ENCODE peak calls at places on chromosomes 6 and 20, in six cellular contexts. E, M, J, D, Y and F are unnamed samples.

GRCh38 chr20:8132632-8133587 is 844 bp downstream of the PLCB1 start:
- DNase-seq in Y (peak), M (no peak), E (no peak), J (peak), D (no peak), F (no peak)

GRCh38 chr6:27209659-27210269 is 37.7 kb upstream of the PRSS16 start:
- DNase-seq in M (no peak), D (no peak), E (no peak), Y (no peak), J (no peak), F (no peak)

GRCh38 chr6:116094041-116094440 is 6.6 kb upstream of the NT5DC1 start:
- DNase-seq in D (no peak), M (no peak), E (no peak), Y (no peak), J (no peak), F (no peak)

GRCh38 chr6:142850653-142851434 is 94.1 kb downstream of the HIVEP2 start:
- DNase-seq in D (no peak), M (no peak), E (no peak), Y (no peak), J (no peak), F (no peak)

GRCh38 chr20:37796733-37797132 is 102.9 kb downstream of the CTNNBL1 start:
- DNase-seq in J (no peak), Y (no peak), M (no peak), E (no peak), D (no peak), F (no peak)

GRCh38 chr6:158472453-158472852 is 87.4 kb upstream of the TMEM181 start:
- DNase-seq in D (no peak), E (no peak), J (no peak), Y (no peak), M (no peak), F (no peak)

GRCh38 chr6:38686270-38687042 is 16.5 kb downstream of the GLO1 start:
- DNase-seq in M (no peak), D (no peak), E (no peak), J (no peak), Y (no peak), F (no peak)

GRCh38 chr20:2390971-2391675 is 10.4 kb downstream of the TGM6 start:
- DNase-seq in J (no peak), D (no peak), E (no peak), Y (no peak), M (no peak), F (no peak)

GRCh38 chr20:49887828-49888340 is 27.4 kb downstream of the SPATA2 start:
- DNase-seq in M (no peak), Y (no peak), D (no peak), E (no peak), J (no peak), F (no peak)

GRCh38 chr6:148514091-148514850 is 171.6 kb downstream of the SASH1 start:
- DNase-seq in J (no peak), Y (no peak), D (no peak), M (no peak), E (no peak), F (no peak)

GRCh38 chr6:72953901-72954494 is 271.3 kb downstream of the KHDC1L start:
- DNase-seq in D (no peak), M (no peak), Y (no peak), E (no peak), J (no peak), F (no peak)

GRCh38 chr6:11069760-11070159 is 23.9 kb upstream of the SMIM13 start:
- DNase-seq in M (no peak), E (no peak), J (no peak), Y (no peak), D (no peak), F (no peak)

GRCh38 chr6:162200036-162200435 is 527.5 kb downstream of the PRKN start:
- DNase-seq in M (no peak), J (no peak), D (no peak), Y (no peak), E (no peak), F (no peak)

GRCh38 chr6:35267897-35268296 is 8.4 kb downstream of the ZNF76 start:
- DNase-seq in M (no peak), E (no peak), D (no peak), Y (no peak), J (no peak), F (no peak)

GRCh38 chr6:137283940-137284910 is 65.0 kb upstream of the IFNGR1 start:
- DNase-seq in J (no peak), E (no peak), Y (no peak), M (no peak), D (no peak), F (no peak)

GRCh38 chr6:147973806-147974205 is 368.8 kb upstream of the SASH1 start:
- DNase-seq in M (no peak), D (no peak), Y (no peak), E (no peak), J (no peak), F (no peak)

GRCh38 chr6:168201799-168202198 is 117.8 kb downstream of the DACT2 start:
- DNase-seq in Y (no peak), J (no peak), D (no peak), M (no peak), E (no peak), F (no peak)

GRCh38 chr6:21594427-21595264 is 1.1 kb downstream of the SOX4 start:
- DNase-seq in J (peak), E (no peak), Y (no peak), M (no peak), D (no peak), F (no peak)

GRCh38 chr20:10917826-10918225 is 244.0 kb upstream of the JAG1 start:
- DNase-seq in Y (no peak), J (no peak), M (no peak), E (no peak), D (no peak), F (no peak)

GRCh38 chr6:118735320-118735719 is 83.9 kb upstream of the CEP85L start:
- DNase-seq in M (no peak), J (peak), E (no peak), Y (peak), D (no peak), F (no peak)

GRCh38 chr6:88165877-88166492 is at the start of gene CNR1:
- DNase-seq in Y (peak), D (no peak), E (no peak), M (no peak), J (peak), F (no peak)

GRCh38 chr6:11426571-11426970 is 111.0 kb upstream of the TMEM170B start:
- DNase-seq in Y (no peak), E (no peak), M (no peak), D (no peak), J (no peak), F (no peak)